ENCODE peak calls at places on chromosomes 2 and 18, in ten cellular contexts. One of them, this sample, is unnamed. For H3K4me1, the result is how much of the 10 kb centered on the place peaks cover.

GRCh38 chr2:2655451-2655850 is 324.4 kb upstream of the MYT1L start:
- DNase-seq in H9: no peak
- DNase-seq in tibial artery: peak
- DNase-seq in OCI-LY7: no peak
- DNase-seq in heart left ventricle: no peak
- DNase-seq in stomach: no peak
- DNase-seq in HepG2: no peak
- DNase-seq in colonic mucosa: no peak
- DNase-seq in MM.1S: no peak
- DNase-seq in fibroblast of lung: no peak
- DNase-seq in this sample: no peak

GRCh38 chr2:119389615-119390306 is 23.0 kb downstream of the DBI start:
- DNase-seq in H9: no peak
- DNase-seq in colonic mucosa: peak
- DNase-seq in stomach: peak
- DNase-seq in MM.1S: no peak
- DNase-seq in heart left ventricle: no peak
- DNase-seq in tibial artery: no peak
- DNase-seq in OCI-LY7: no peak
- DNase-seq in fibroblast of lung: peak
- DNase-seq in HepG2: no peak
- DNase-seq in this sample: no peak

GRCh38 chr2:120957905-120958304 is 222.2 kb downstream of the GLI2 start:
- DNase-seq in H9: no peak
- DNase-seq in MM.1S: no peak
- DNase-seq in HepG2: no peak
- DNase-seq in fibroblast of lung: no peak
- DNase-seq in OCI-LY7: no peak
- DNase-seq in stomach: peak
- DNase-seq in tibial artery: no peak
- DNase-seq in heart left ventricle: no peak
- DNase-seq in colonic mucosa: no peak
- DNase-seq in this sample: peak

GRCh38 chr2:7849531-7849930 is 832.3 kb upstream of the ID2 start:
- DNase-seq in fibroblast of lung: no peak
- DNase-seq in H9: no peak
- DNase-seq in tibial artery: no peak
- DNase-seq in colonic mucosa: no peak
- DNase-seq in MM.1S: no peak
- DNase-seq in stomach: no peak
- DNase-seq in HepG2: no peak
- DNase-seq in heart left ventricle: no peak
- DNase-seq in OCI-LY7: no peak
- DNase-seq in this sample: no peak

GRCh38 chr2:166375205-166375735 is 474 bp downstream of the SCN9A start:
- DNase-seq in fibroblast of lung: peak
- DNase-seq in H9: no peak
- DNase-seq in colonic mucosa: peak
- DNase-seq in OCI-LY7: no peak
- DNase-seq in MM.1S: peak
- DNase-seq in tibial artery: no peak
- DNase-seq in HepG2: peak
- DNase-seq in stomach: no peak
- DNase-seq in heart left ventricle: no peak
- DNase-seq in this sample: no peak

GRCh38 chr2:28516950-28517349 is 21.1 kb downstream of the PLB1 start:
- DNase-seq in H9: no peak
- DNase-seq in OCI-LY7: no peak
- DNase-seq in stomach: no peak
- DNase-seq in heart left ventricle: no peak
- DNase-seq in colonic mucosa: no peak
- DNase-seq in MM.1S: no peak
- DNase-seq in tibial artery: no peak
- DNase-seq in fibroblast of lung: peak
- DNase-seq in HepG2: no peak
- DNase-seq in this sample: no peak

GRCh38 chr2:200439981-200440380 is 69.9 kb downstream of the KCTD18 start:
- DNase-seq in MM.1S: no peak
- DNase-seq in tibial artery: no peak
- DNase-seq in heart left ventricle: no peak
- DNase-seq in H9: no peak
- DNase-seq in HepG2: no peak
- DNase-seq in stomach: no peak
- DNase-seq in colonic mucosa: no peak
- DNase-seq in OCI-LY7: no peak
- DNase-seq in fibroblast of lung: no peak
- DNase-seq in this sample: no peak

GRCh38 chr2:177332041-177332991 is 60.3 kb upstream of the AGPS start:
- DNase-seq in stomach: peak
- DNase-seq in tibial artery: no peak
- DNase-seq in HepG2: peak
- DNase-seq in OCI-LY7: peak
- DNase-seq in H9: no peak
- DNase-seq in colonic mucosa: peak
- DNase-seq in MM.1S: peak
- DNase-seq in heart left ventricle: peak
- DNase-seq in fibroblast of lung: peak
- DNase-seq in this sample: peak

GRCh38 chr2:53033416-53033815 is 734.2 kb upstream of the CHAC2 start:
- DNase-seq in colonic mucosa: no peak
- DNase-seq in heart left ventricle: no peak
- DNase-seq in tibial artery: no peak
- DNase-seq in OCI-LY7: no peak
- DNase-seq in MM.1S: no peak
- DNase-seq in fibroblast of lung: peak
- DNase-seq in HepG2: no peak
- DNase-seq in stomach: no peak
- DNase-seq in H9: no peak
- DNase-seq in this sample: no peak

GRCh38 chr2:84297155-84297554 is 161.9 kb downstream of the SUCLG1 start:
- DNase-seq in fibroblast of lung: no peak
- DNase-seq in OCI-LY7: no peak
- DNase-seq in stomach: no peak
- DNase-seq in heart left ventricle: no peak
- DNase-seq in MM.1S: no peak
- DNase-seq in colonic mucosa: peak
- DNase-seq in HepG2: peak
- DNase-seq in H9: peak
- DNase-seq in tibial artery: no peak
- DNase-seq in this sample: no peak

GRCh38 chr18:69469444-69469919 is 68.8 kb downstream of the DOK6 start:
- DNase-seq in heart left ventricle: no peak
- DNase-seq in stomach: no peak
- DNase-seq in MM.1S: no peak
- DNase-seq in OCI-LY7: no peak
- DNase-seq in colonic mucosa: no peak
- DNase-seq in fibroblast of lung: no peak
- DNase-seq in tibial artery: no peak
- DNase-seq in HepG2: no peak
- DNase-seq in H9: peak
- DNase-seq in this sample: no peak

GRCh38 chr2:143083636-143084035 is 45.6 kb upstream of the ARHGAP15 start:
- DNase-seq in OCI-LY7: no peak
- DNase-seq in tibial artery: no peak
- DNase-seq in stomach: no peak
- DNase-seq in HepG2: no peak
- DNase-seq in MM.1S: peak
- DNase-seq in heart left ventricle: no peak
- DNase-seq in colonic mucosa: no peak
- DNase-seq in fibroblast of lung: peak
- DNase-seq in H9: no peak
- DNase-seq in this sample: no peak

GRCh38 chr2:168119519-168120141 is 127.8 kb downstream of the STK39 start:
- DNase-seq in OCI-LY7: peak
- DNase-seq in H9: no peak
- DNase-seq in colonic mucosa: peak
- DNase-seq in heart left ventricle: no peak
- DNase-seq in HepG2: peak
- DNase-seq in fibroblast of lung: peak
- DNase-seq in tibial artery: no peak
- DNase-seq in stomach: no peak
- DNase-seq in MM.1S: peak
- DNase-seq in this sample: no peak

GRCh38 chr2:168120310-168120709 is 127.1 kb downstream of the STK39 start:
- DNase-seq in OCI-LY7: peak
- DNase-seq in MM.1S: peak
- DNase-seq in stomach: no peak
- DNase-seq in fibroblast of lung: no peak
- DNase-seq in tibial artery: no peak
- DNase-seq in HepG2: no peak
- DNase-seq in heart left ventricle: no peak
- DNase-seq in H9: no peak
- DNase-seq in colonic mucosa: no peak
- DNase-seq in this sample: no peak

GRCh38 chr2:168116448-168116847 is 130.9 kb downstream of the STK39 start:
- DNase-seq in stomach: no peak
- DNase-seq in tibial artery: no peak
- DNase-seq in fibroblast of lung: no peak
- DNase-seq in HepG2: peak
- DNase-seq in OCI-LY7: no peak
- DNase-seq in heart left ventricle: no peak
- DNase-seq in MM.1S: no peak
- DNase-seq in colonic mucosa: no peak
- DNase-seq in H9: peak
- DNase-seq in this sample: no peak

GRCh38 chr2:168118733-168119518 is 128.5 kb downstream of the STK39 start:
- DNase-seq in stomach: no peak
- DNase-seq in fibroblast of lung: peak
- DNase-seq in HepG2: peak
- DNase-seq in H9: no peak
- DNase-seq in tibial artery: no peak
- DNase-seq in MM.1S: peak
- DNase-seq in OCI-LY7: peak
- DNase-seq in heart left ventricle: peak
- DNase-seq in colonic mucosa: peak
- DNase-seq in this sample: no peak

GRCh38 chr2:168120730-168121129 is 126.7 kb downstream of the STK39 start:
- DNase-seq in heart left ventricle: no peak
- DNase-seq in OCI-LY7: no peak
- DNase-seq in stomach: no peak
- DNase-seq in MM.1S: no peak
- DNase-seq in colonic mucosa: no peak
- DNase-seq in tibial artery: no peak
- DNase-seq in H9: no peak
- DNase-seq in HepG2: no peak
- DNase-seq in fibroblast of lung: peak
- DNase-seq in this sample: no peak
- H3K4me1 ChIP-seq in heart left ventricle: under half
- H3K4me1 ChIP-seq in OCI-LY7: under half
- H3K4me1 ChIP-seq in stomach: under half
- H3K4me1 ChIP-seq in MM.1S: under half
- H3K4me1 ChIP-seq in colonic mucosa: under half
- H3K4me1 ChIP-seq in tibial artery: under half
- H3K4me1 ChIP-seq in H9: under half
- H3K4me1 ChIP-seq in HepG2: under half
- H3K4me1 ChIP-seq in fibroblast of lung: under half
- H3K4me1 ChIP-seq in this sample: under half

DNA sequence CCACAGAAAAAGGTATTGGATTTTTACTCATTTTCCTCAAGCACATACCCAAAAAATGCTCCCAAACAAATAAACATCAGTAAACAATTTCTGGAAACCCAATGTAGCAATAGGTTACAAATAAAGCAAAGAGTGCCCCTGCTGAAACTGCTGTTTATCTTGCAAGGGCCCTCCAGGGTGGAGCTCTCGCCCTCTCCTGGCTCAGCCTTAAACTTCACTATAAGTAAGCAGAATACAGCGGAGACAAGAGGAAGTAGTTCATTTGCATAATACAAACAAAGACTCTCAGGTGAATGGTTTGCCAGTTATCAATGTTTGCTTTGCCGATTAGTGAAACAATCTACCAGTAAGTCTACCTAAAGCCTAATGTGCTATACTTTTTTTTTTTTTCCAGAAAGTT is 437.6 kb downstream of the DLGAP1 start:
- DNase-seq in colonic mucosa: no peak
- DNase-seq in tibial artery: no peak
- DNase-seq in MM.1S: peak
- DNase-seq in fibroblast of lung: no peak
- DNase-seq in heart left ventricle: no peak
- DNase-seq in stomach: no peak
- DNase-seq in H9: peak
- DNase-seq in OCI-LY7: peak
- DNase-seq in HepG2: no peak
- DNase-seq in this sample: no peak
- TF ChIP-seq CTCF in colonic mucosa: no peak
- TF ChIP-seq CTCF in tibial artery: no peak
- TF ChIP-seq CTCF in MM.1S: peak
- TF ChIP-seq CTCF in fibroblast of lung: peak
- TF ChIP-seq CTCF in heart left ventricle: peak
- TF ChIP-seq CTCF in stomach: no peak
- TF ChIP-seq CTCF in H9: peak
- TF ChIP-seq CTCF in OCI-LY7: peak
- TF ChIP-seq CTCF in HepG2: no peak
- TF ChIP-seq CTCF in this sample: no peak

DNA sequence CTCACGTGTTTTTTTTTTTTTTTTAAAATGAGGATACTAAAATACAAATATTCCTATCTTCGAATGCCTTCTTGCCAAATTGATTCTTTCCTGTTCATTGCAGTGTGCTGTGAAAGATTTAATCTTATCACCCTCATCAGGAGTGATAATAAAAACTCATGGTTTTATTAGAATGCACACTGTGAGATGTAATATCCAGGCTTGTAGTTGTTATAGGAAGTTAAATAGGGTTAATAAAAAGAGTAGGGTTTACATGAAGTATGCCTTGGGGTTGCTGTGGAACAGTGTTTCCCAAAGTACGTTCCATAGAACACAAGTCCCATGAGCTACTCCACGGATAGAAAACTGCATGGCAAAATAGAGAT is 191.9 kb downstream of the SPP2 start:
- DNase-seq in tibial artery: no peak
- DNase-seq in HepG2: no peak
- DNase-seq in OCI-LY7: no peak
- DNase-seq in H9: no peak
- DNase-seq in heart left ventricle: no peak
- DNase-seq in colonic mucosa: no peak
- DNase-seq in stomach: no peak
- DNase-seq in fibroblast of lung: no peak
- DNase-seq in MM.1S: no peak
- DNase-seq in this sample: no peak
- H3K4me1 ChIP-seq in tibial artery: under half
- H3K4me1 ChIP-seq in HepG2: under half
- H3K4me1 ChIP-seq in OCI-LY7: under half
- H3K4me1 ChIP-seq in H9: under half
- H3K4me1 ChIP-seq in heart left ventricle: under half
- H3K4me1 ChIP-seq in colonic mucosa: under half
- H3K4me1 ChIP-seq in stomach: under half
- H3K4me1 ChIP-seq in fibroblast of lung: under half
- H3K4me1 ChIP-seq in MM.1S: under half
- H3K4me1 ChIP-seq in this sample: under half

GRCh38 chr2:108593547-108594098 is 59.4 kb downstream of the LIMS1 start:
- DNase-seq in MM.1S: no peak
- DNase-seq in fibroblast of lung: peak
- DNase-seq in heart left ventricle: no peak
- DNase-seq in OCI-LY7: no peak
- DNase-seq in stomach: no peak
- DNase-seq in colonic mucosa: no peak
- DNase-seq in HepG2: no peak
- DNase-seq in H9: no peak
- DNase-seq in tibial artery: no peak
- DNase-seq in this sample: no peak
- TF ChIP-seq CTCF in MM.1S: peak
- TF ChIP-seq CTCF in fibroblast of lung: no peak
- TF ChIP-seq CTCF in heart left ventricle: no peak
- TF ChIP-seq CTCF in OCI-LY7: peak
- TF ChIP-seq CTCF in stomach: no peak
- TF ChIP-seq CTCF in colonic mucosa: no peak
- TF ChIP-seq CTCF in HepG2: no peak
- TF ChIP-seq CTCF in H9: peak
- TF ChIP-seq CTCF in tibial artery: no peak
- TF ChIP-seq CTCF in this sample: no peak